ENCODE peak calls at places on chromosome 4, in six cellular contexts. One of them, this sample, is unnamed.

GRCh38 chr4:7828011-7828720 is 111.5 kb downstream of the AFAP1 start:
- DNase-seq in dermis blood vessel endothelial cell: peak
- DNase-seq in iris pigment epithelial cell: peak
- DNase-seq in suprapubic skin: peak
- DNase-seq in uterus: peak
- DNase-seq in HFFc6: peak
- DNase-seq in this sample: no peak

GRCh38 chr4:23279377-23279988 is 586.7 kb downstream of the GBA3 start:
- DNase-seq in iris pigment epithelial cell: no peak
- DNase-seq in HFFc6: no peak
- DNase-seq in uterus: no peak
- DNase-seq in dermis blood vessel endothelial cell: no peak
- DNase-seq in suprapubic skin: no peak
- DNase-seq in this sample: no peak

GRCh38 chr4:90121961-90122748 is 5.0 kb upstream of the CCSER1 start:
- DNase-seq in iris pigment epithelial cell: peak
- DNase-seq in uterus: no peak
- DNase-seq in dermis blood vessel endothelial cell: peak
- DNase-seq in HFFc6: no peak
- DNase-seq in suprapubic skin: no peak
- DNase-seq in this sample: no peak

GRCh38 chr4:76950846-76951321 is 1.3 kb downstream of the SEPTIN11 start:
- DNase-seq in iris pigment epithelial cell: peak
- DNase-seq in dermis blood vessel endothelial cell: peak
- DNase-seq in uterus: no peak
- DNase-seq in HFFc6: peak
- DNase-seq in suprapubic skin: no peak
- DNase-seq in this sample: no peak

GRCh38 chr4:145230726-145231125 is 50.3 kb upstream of the OTUD4 start:
- DNase-seq in iris pigment epithelial cell: peak
- DNase-seq in HFFc6: peak
- DNase-seq in uterus: no peak
- DNase-seq in dermis blood vessel endothelial cell: no peak
- DNase-seq in suprapubic skin: no peak
- DNase-seq in this sample: no peak

GRCh38 chr4:127463883-127464282 is 168.9 kb upstream of the INTU start:
- DNase-seq in uterus: no peak
- DNase-seq in iris pigment epithelial cell: no peak
- DNase-seq in HFFc6: no peak
- DNase-seq in dermis blood vessel endothelial cell: no peak
- DNase-seq in suprapubic skin: no peak
- DNase-seq in this sample: no peak

GRCh38 chr4:147755567-147756295 is 23.8 kb downstream of the ARHGAP10 start:
- DNase-seq in iris pigment epithelial cell: peak
- DNase-seq in suprapubic skin: no peak
- DNase-seq in dermis blood vessel endothelial cell: no peak
- DNase-seq in HFFc6: no peak
- DNase-seq in uterus: no peak
- DNase-seq in this sample: no peak

GRCh38 chr4:169821402-169821801 is 63.7 kb upstream of the HPF1 start:
- DNase-seq in dermis blood vessel endothelial cell: no peak
- DNase-seq in iris pigment epithelial cell: no peak
- DNase-seq in suprapubic skin: no peak
- DNase-seq in HFFc6: no peak
- DNase-seq in uterus: no peak
- DNase-seq in this sample: no peak

GRCh38 chr4:173698557-173699262 is 168.7 kb upstream of the HAND2 start:
- DNase-seq in dermis blood vessel endothelial cell: no peak
- DNase-seq in suprapubic skin: no peak
- DNase-seq in HFFc6: no peak
- DNase-seq in uterus: no peak
- DNase-seq in iris pigment epithelial cell: no peak
- DNase-seq in this sample: no peak

GRCh38 chr4:164926301-164926700 is 49.3 kb downstream of the APELA start:
- DNase-seq in dermis blood vessel endothelial cell: no peak
- DNase-seq in uterus: no peak
- DNase-seq in iris pigment epithelial cell: no peak
- DNase-seq in HFFc6: peak
- DNase-seq in suprapubic skin: no peak
- DNase-seq in this sample: no peak

GRCh38 chr4:7540216-7540615 is 105.5 kb upstream of the PSAPL1 start:
- DNase-seq in iris pigment epithelial cell: no peak
- DNase-seq in suprapubic skin: no peak
- DNase-seq in uterus: no peak
- DNase-seq in dermis blood vessel endothelial cell: no peak
- DNase-seq in HFFc6: no peak
- DNase-seq in this sample: no peak

GRCh38 chr4:154911097-154911496 is 130.0 kb downstream of the RBM46 start:
- DNase-seq in suprapubic skin: no peak
- DNase-seq in iris pigment epithelial cell: peak
- DNase-seq in dermis blood vessel endothelial cell: no peak
- DNase-seq in HFFc6: no peak
- DNase-seq in uterus: no peak
- DNase-seq in this sample: no peak

GRCh38 chr4:80542747-80543146 is 207.2 kb downstream of the CFAP299 start:
- DNase-seq in uterus: no peak
- DNase-seq in HFFc6: no peak
- DNase-seq in suprapubic skin: no peak
- DNase-seq in iris pigment epithelial cell: no peak
- DNase-seq in dermis blood vessel endothelial cell: no peak
- DNase-seq in this sample: no peak

GRCh38 chr4:26050671-26051070 is 136.7 kb downstream of the SMIM20 start:
- DNase-seq in dermis blood vessel endothelial cell: no peak
- DNase-seq in HFFc6: no peak
- DNase-seq in suprapubic skin: no peak
- DNase-seq in iris pigment epithelial cell: no peak
- DNase-seq in uterus: no peak
- DNase-seq in this sample: no peak

GRCh38 chr4:1351854-1352633 is 5.0 kb downstream of the UVSSA start:
- DNase-seq in dermis blood vessel endothelial cell: peak
- DNase-seq in uterus: peak
- DNase-seq in suprapubic skin: peak
- DNase-seq in iris pigment epithelial cell: peak
- DNase-seq in HFFc6: peak
- DNase-seq in this sample: peak

GRCh38 chr4:112938461-112939058 is 110.9 kb upstream of the ANK2 start:
- DNase-seq in dermis blood vessel endothelial cell: peak
- DNase-seq in HFFc6: peak
- DNase-seq in suprapubic skin: no peak
- DNase-seq in iris pigment epithelial cell: peak
- DNase-seq in uterus: no peak
- DNase-seq in this sample: no peak

GRCh38 chr4:54587107-54587506 is 70.7 kb upstream of the KIT start:
- DNase-seq in HFFc6: no peak
- DNase-seq in suprapubic skin: no peak
- DNase-seq in uterus: no peak
- DNase-seq in dermis blood vessel endothelial cell: no peak
- DNase-seq in iris pigment epithelial cell: no peak
- DNase-seq in this sample: no peak

GRCh38 chr4:73661646-73662119 is 41.4 kb upstream of the RASSF6 start:
- DNase-seq in uterus: no peak
- DNase-seq in suprapubic skin: no peak
- DNase-seq in HFFc6: peak
- DNase-seq in dermis blood vessel endothelial cell: peak
- DNase-seq in iris pigment epithelial cell: peak
- DNase-seq in this sample: no peak

GRCh38 chr4:180028682-180029081 is 2214.5 kb upstream of the TENM3 start:
- DNase-seq in iris pigment epithelial cell: no peak
- DNase-seq in suprapubic skin: no peak
- DNase-seq in dermis blood vessel endothelial cell: no peak
- DNase-seq in HFFc6: no peak
- DNase-seq in uterus: no peak
- DNase-seq in this sample: peak

GRCh38 chr4:156971168-156971601 is 414 bp downstream of the PDGFC start:
- DNase-seq in uterus: peak
- DNase-seq in HFFc6: no peak
- DNase-seq in suprapubic skin: peak
- DNase-seq in dermis blood vessel endothelial cell: no peak
- DNase-seq in iris pigment epithelial cell: no peak
- DNase-seq in this sample: peak

GRCh38 chr4:43189741-43190140 is 297.2 kb downstream of the GRXCR1 start:
- DNase-seq in uterus: no peak
- DNase-seq in dermis blood vessel endothelial cell: no peak
- DNase-seq in iris pigment epithelial cell: no peak
- DNase-seq in suprapubic skin: no peak
- DNase-seq in HFFc6: no peak
- DNase-seq in this sample: no peak